ENCODE peak calls at places on chromosomes 4 and X, in six cellular contexts. P is Panc1; N is tibial artery; O is astrocyte; X is naive thymus-derived CD4-positive, alpha-beta T cell; I is prostate gland. J is an unnamed sample.

GRCh38 chrX:11899091-11899490 is 141.1 kb downstream of the MSL3 start:
- DNase-seq in P (no peak), X (no peak), I (no peak), N (no peak), O (peak; percentile 67), J (peak; percentile 60)

GRCh38 chrX:38561951-38562719 is 793 bp downstream of the TSPAN7 start:
- DNase-seq in N (peak; percentile 19), I (peak; percentile 4), O (no peak), X (no peak), P (no peak), J (no peak)

GRCh38 chr4:44916406-44916805 is 190.1 kb upstream of the GNPDA2 start:
- DNase-seq in X (no peak), I (no peak), N (no peak), P (no peak), O (no peak), J (peak; percentile 50)

GRCh38 chrX:95893632-95894031 is 791.0 kb upstream of the DIAPH2 start:
- DNase-seq in N (peak; percentile 24), O (peak; percentile 16), I (no peak), X (no peak), P (no peak), J (no peak)

GRCh38 chr4:24765331-24765990 is 29.9 kb upstream of the SOD3 start:
- DNase-seq in P (no peak), N (no peak), X (no peak), I (no peak), O (no peak), J (no peak)

GRCh38 chrX:63930140-63930539 is 145.1 kb upstream of the ARHGEF9 start:
- DNase-seq in I (no peak), P (no peak), N (no peak), O (no peak), X (no peak), J (peak; percentile 18)

GRCh38 chr4:100016191-100016590 is 66.1 kb upstream of the H2AZ1 start:
- DNase-seq in O (no peak), X (no peak), N (no peak), I (no peak), P (no peak), J (no peak)

GRCh38 chrX:8323356-8323755 is 141.3 kb upstream of the VCX3B start:
- DNase-seq in O (no peak), I (no peak), X (no peak), N (no peak), P (no peak), J (no peak)

GRCh38 chrX:152601848-152602616 is 35.7 kb upstream of the GABRQ start:
- DNase-seq in N (no peak), P (no peak), I (no peak), O (peak; percentile 56), X (no peak), J (no peak)

GRCh38 chr4:16225139-16225538 is 1.1 kb downstream of the TAPT1 start:
- DNase-seq in X (peak; percentile 8), I (no peak), P (no peak), O (peak; percentile 36), N (no peak), J (peak; percentile 47)

GRCh38 chrX:18617351-18617750 is 54.6 kb downstream of the RS1 start:
- DNase-seq in N (no peak), I (no peak), P (no peak), O (peak; percentile 77), X (no peak), J (peak; percentile 15)

GRCh38 chr4:120754590-120754989 is 167.9 kb downstream of the PRDM5 start:
- DNase-seq in I (no peak), N (no peak), X (no peak), O (no peak), P (no peak), J (peak; percentile 27)

GRCh38 chr4:101599620-101600019 is 190.9 kb upstream of the BANK1 start:
- DNase-seq in O (peak; percentile 37), X (no peak), I (no peak), N (no peak), P (no peak), J (peak; percentile 51)

GRCh38 chr4:16642897-16643296 is 255.5 kb downstream of the LDB2 start:
- DNase-seq in N (no peak), I (no peak), X (no peak), P (no peak), O (no peak), J (peak; percentile 16)

GRCh38 chr4:83009529-83009928 is 1.1 kb downstream of the LIN54 start:
- DNase-seq in N (no peak), I (no peak), X (no peak), O (no peak), P (no peak), J (peak; percentile 39)

GRCh38 chr4:122661176-122661575 is 40.3 kb upstream of the IL21 start:
- DNase-seq in P (no peak), I (no peak), O (no peak), X (no peak), N (no peak), J (no peak)

DNA sequence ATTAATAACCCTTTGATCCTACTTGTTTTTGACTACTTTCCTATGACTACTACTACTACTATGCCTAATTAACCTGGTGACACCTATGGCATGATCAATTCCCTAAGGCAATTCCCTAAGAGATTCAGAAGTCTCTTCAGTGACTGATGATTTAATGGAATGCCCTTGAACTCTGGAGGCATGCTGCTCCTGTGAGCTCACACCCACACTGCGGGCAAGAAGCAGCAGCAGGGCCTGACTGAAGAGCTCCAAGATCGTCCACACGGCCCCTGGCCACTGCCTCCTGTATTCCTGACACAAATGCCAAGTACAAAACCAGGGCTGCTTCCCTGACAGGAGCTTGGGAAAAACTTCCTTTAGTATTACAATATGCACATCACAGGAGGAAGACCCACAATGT is 74.2 kb upstream of the STS start:
- DNase-seq in P (no peak), X (no peak), N (no peak), O (peak; percentile 7), I (no peak), J (no peak)
- H3K27ac ChIP-seq in P (no peak overlapping the region), X (no peak overlapping the region), N (no peak overlapping the region), O (no peak overlapping the region), I (peak overlapping the region; percentile 62), J (no peak overlapping the region)

DNA sequence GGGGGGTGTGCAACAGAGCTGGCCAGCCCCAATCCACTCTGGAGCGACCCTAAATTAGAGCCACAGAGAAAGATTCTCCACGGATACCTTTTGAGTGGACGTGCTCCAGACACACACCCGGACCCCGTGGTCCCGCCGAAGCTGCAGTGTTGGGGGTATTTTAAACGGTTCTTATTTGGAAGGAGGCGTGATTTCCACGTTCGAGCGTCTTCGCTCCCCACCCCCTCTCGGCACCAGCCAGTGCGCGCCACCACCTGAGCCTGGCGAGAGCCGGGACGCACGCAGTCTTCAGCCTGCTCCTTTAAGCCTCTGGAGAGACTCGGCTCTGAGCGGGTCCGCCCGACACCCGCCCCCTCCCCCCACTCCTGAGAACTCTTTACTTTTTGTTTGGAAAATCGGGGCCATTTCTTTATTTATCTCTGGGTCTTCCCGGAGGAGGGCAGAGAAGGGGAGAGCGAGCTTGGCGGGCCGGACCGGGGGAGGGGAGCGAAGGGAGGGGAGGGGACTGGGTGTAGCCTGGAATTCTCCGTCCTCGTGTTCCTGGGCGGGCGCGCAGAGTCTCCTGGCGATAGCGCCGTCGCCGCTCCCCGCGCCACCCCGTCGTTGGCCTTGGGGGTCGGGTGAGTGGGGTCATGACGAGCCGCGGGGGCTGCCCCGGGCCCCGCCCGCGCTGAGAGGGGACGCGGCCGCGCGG is 660 bp upstream of the PTCHD1 start:
- DNase-seq in I (peak; percentile 12), N (no peak), P (no peak), O (no peak), X (no peak), J (no peak)
- H3K4me3 ChIP-seq in I (peak overlapping the region; percentile 25), N (peak overlapping the region; percentile 67), P (peak overlapping the region; percentile 41), O (no peak overlapping the region), X (no peak overlapping the region), J (peak overlapping the region; percentile 36)

GRCh38 chr4:127782025-127782274 is 172 bp upstream of the HSPA4L start:
- DNase-seq in I (peak; percentile 77), X (no peak), N (peak; percentile 69), O (peak; percentile 62), P (no peak), J (peak; percentile 90)
- H3K27ac ChIP-seq in I (peak overlapping the region; percentile 76), X (no peak overlapping the region), N (peak overlapping the region; percentile 86), O (peak overlapping the region; percentile 60), P (peak overlapping the region; percentile 82), J (no peak overlapping the region)

GRCh38 chrX:3711331-3711917 is 2.0 kb downstream of the PRKX start:
- DNase-seq in O (no peak), P (no peak), N (peak; percentile 20), I (no peak), X (no peak), J (no peak)
- H3K4me3 ChIP-seq in O (peak overlapping the region; percentile 57), P (no peak overlapping the region), N (peak overlapping the region; percentile 89), I (peak overlapping the region; percentile 50), X (peak overlapping the region; percentile 67), J (peak overlapping the region; percentile 76)